ENCODE peak calls at places on chromosomes 5 and 9, in five cellular contexts. One of them, this sample, is unnamed.

GRCh38 chr5:122118356-122118948 is 10.9 kb upstream of the ZNF474 start:
- DNase-seq in NK-92 treated with Interleukin-12 subunit alpha and Interleukin-12 subunit beta, amount 100 ng/mL, for 24 hours: no peak
- DNase-seq in sigmoid colon: no peak
- DNase-seq in progenitor cell of endocrine pancreas: no peak
- DNase-seq in GM03348: no peak
- DNase-seq in this sample: no peak

GRCh38 chr5:27503813-27504212 is 465.4 kb upstream of the CDH9 start:
- DNase-seq in NK-92 treated with Interleukin-12 subunit alpha and Interleukin-12 subunit beta, amount 100 ng/mL, for 24 hours: no peak
- DNase-seq in sigmoid colon: no peak
- DNase-seq in progenitor cell of endocrine pancreas: no peak
- DNase-seq in GM03348: no peak
- DNase-seq in this sample: no peak

GRCh38 chr5:148687427-148687826 is 33.1 kb upstream of the HTR4 start:
- DNase-seq in sigmoid colon: no peak
- DNase-seq in GM03348: no peak
- DNase-seq in NK-92 treated with Interleukin-12 subunit alpha and Interleukin-12 subunit beta, amount 100 ng/mL, for 24 hours: peak; percentile 2
- DNase-seq in progenitor cell of endocrine pancreas: no peak
- DNase-seq in this sample: no peak

GRCh38 chr9:13351768-13352386 is 72.4 kb upstream of the MPDZ start:
- DNase-seq in sigmoid colon: no peak
- DNase-seq in progenitor cell of endocrine pancreas: no peak
- DNase-seq in GM03348: peak; percentile 60
- DNase-seq in NK-92 treated with Interleukin-12 subunit alpha and Interleukin-12 subunit beta, amount 100 ng/mL, for 24 hours: no peak
- DNase-seq in this sample: peak; percentile 18

GRCh38 chr5:92822183-92822582 is 758.8 kb downstream of the NR2F1-AS1 start:
- DNase-seq in GM03348: no peak
- DNase-seq in sigmoid colon: no peak
- DNase-seq in progenitor cell of endocrine pancreas: no peak
- DNase-seq in NK-92 treated with Interleukin-12 subunit alpha and Interleukin-12 subunit beta, amount 100 ng/mL, for 24 hours: no peak
- DNase-seq in this sample: no peak

GRCh38 chr5:61342066-61342465 is 10.0 kb downstream of the ZSWIM6 start:
- DNase-seq in sigmoid colon: no peak
- DNase-seq in GM03348: no peak
- DNase-seq in progenitor cell of endocrine pancreas: no peak
- DNase-seq in NK-92 treated with Interleukin-12 subunit alpha and Interleukin-12 subunit beta, amount 100 ng/mL, for 24 hours: no peak
- DNase-seq in this sample: peak; percentile 51

GRCh38 chr9:89497181-89497963 is 541 bp downstream of the SEMA4D start:
- DNase-seq in GM03348: no peak
- DNase-seq in sigmoid colon: no peak
- DNase-seq in progenitor cell of endocrine pancreas: no peak
- DNase-seq in NK-92 treated with Interleukin-12 subunit alpha and Interleukin-12 subunit beta, amount 100 ng/mL, for 24 hours: peak; percentile 47
- DNase-seq in this sample: no peak

GRCh38 chr9:70639853-70640814 is 225.7 kb upstream of the KLF9 start:
- DNase-seq in GM03348: peak; percentile 64
- DNase-seq in progenitor cell of endocrine pancreas: no peak
- DNase-seq in NK-92 treated with Interleukin-12 subunit alpha and Interleukin-12 subunit beta, amount 100 ng/mL, for 24 hours: no peak
- DNase-seq in sigmoid colon: no peak
- DNase-seq in this sample: peak; percentile 29

GRCh38 chr5:126220725-126221124 is 202.5 kb upstream of the GRAMD2B start:
- DNase-seq in GM03348: no peak
- DNase-seq in NK-92 treated with Interleukin-12 subunit alpha and Interleukin-12 subunit beta, amount 100 ng/mL, for 24 hours: no peak
- DNase-seq in sigmoid colon: no peak
- DNase-seq in progenitor cell of endocrine pancreas: no peak
- DNase-seq in this sample: no peak

GRCh38 chr9:132201139-132201538 is 39.3 kb downstream of the NTNG2 start:
- DNase-seq in progenitor cell of endocrine pancreas: no peak
- DNase-seq in NK-92 treated with Interleukin-12 subunit alpha and Interleukin-12 subunit beta, amount 100 ng/mL, for 24 hours: no peak
- DNase-seq in sigmoid colon: no peak
- DNase-seq in GM03348: no peak
- DNase-seq in this sample: no peak

GRCh38 chr5:146544232-146544631 is 28.2 kb upstream of the GPR151 start:
- DNase-seq in NK-92 treated with Interleukin-12 subunit alpha and Interleukin-12 subunit beta, amount 100 ng/mL, for 24 hours: no peak
- DNase-seq in GM03348: no peak
- DNase-seq in progenitor cell of endocrine pancreas: no peak
- DNase-seq in sigmoid colon: no peak
- DNase-seq in this sample: no peak

GRCh38 chr9:13651526-13651925 is 372.0 kb upstream of the MPDZ start:
- DNase-seq in sigmoid colon: no peak
- DNase-seq in NK-92 treated with Interleukin-12 subunit alpha and Interleukin-12 subunit beta, amount 100 ng/mL, for 24 hours: no peak
- DNase-seq in GM03348: no peak
- DNase-seq in progenitor cell of endocrine pancreas: no peak
- DNase-seq in this sample: no peak

GRCh38 chr5:2207966-2208544 is 325.3 kb upstream of the IRX4 start:
- DNase-seq in progenitor cell of endocrine pancreas: peak; percentile 44
- DNase-seq in GM03348: no peak
- DNase-seq in NK-92 treated with Interleukin-12 subunit alpha and Interleukin-12 subunit beta, amount 100 ng/mL, for 24 hours: no peak
- DNase-seq in sigmoid colon: no peak
- DNase-seq in this sample: no peak

GRCh38 chr5:94432499-94432898 is 185.9 kb downstream of the KIAA0825 start:
- DNase-seq in progenitor cell of endocrine pancreas: no peak
- DNase-seq in NK-92 treated with Interleukin-12 subunit alpha and Interleukin-12 subunit beta, amount 100 ng/mL, for 24 hours: no peak
- DNase-seq in GM03348: peak; percentile 10
- DNase-seq in sigmoid colon: no peak
- DNase-seq in this sample: no peak

GRCh38 chr5:43648499-43649124 is 45.6 kb downstream of the NNT start:
- DNase-seq in NK-92 treated with Interleukin-12 subunit alpha and Interleukin-12 subunit beta, amount 100 ng/mL, for 24 hours: no peak
- DNase-seq in sigmoid colon: no peak
- DNase-seq in progenitor cell of endocrine pancreas: no peak
- DNase-seq in GM03348: peak; percentile 51
- DNase-seq in this sample: no peak

GRCh38 chr5:169701910-169702451 is 64.9 kb downstream of the DOCK2 start:
- DNase-seq in progenitor cell of endocrine pancreas: no peak
- DNase-seq in NK-92 treated with Interleukin-12 subunit alpha and Interleukin-12 subunit beta, amount 100 ng/mL, for 24 hours: no peak
- DNase-seq in sigmoid colon: no peak
- DNase-seq in GM03348: peak; percentile 64
- DNase-seq in this sample: peak; percentile 44

GRCh38 chr5:153088538-153088937 is 401.9 kb upstream of the GRIA1 start:
- DNase-seq in GM03348: no peak
- DNase-seq in NK-92 treated with Interleukin-12 subunit alpha and Interleukin-12 subunit beta, amount 100 ng/mL, for 24 hours: no peak
- DNase-seq in progenitor cell of endocrine pancreas: no peak
- DNase-seq in sigmoid colon: no peak
- DNase-seq in this sample: no peak

GRCh38 chr5:119315516-119315949 is 40.3 kb upstream of the TNFAIP8 start:
- DNase-seq in progenitor cell of endocrine pancreas: no peak
- DNase-seq in sigmoid colon: no peak
- DNase-seq in GM03348: peak; percentile 58
- DNase-seq in NK-92 treated with Interleukin-12 subunit alpha and Interleukin-12 subunit beta, amount 100 ng/mL, for 24 hours: peak; percentile 34
- DNase-seq in this sample: peak; percentile 57

GRCh38 chr9:73230257-73230656 is 78.6 kb downstream of the ANXA1 start:
- DNase-seq in progenitor cell of endocrine pancreas: no peak
- DNase-seq in GM03348: no peak
- DNase-seq in NK-92 treated with Interleukin-12 subunit alpha and Interleukin-12 subunit beta, amount 100 ng/mL, for 24 hours: no peak
- DNase-seq in sigmoid colon: no peak
- DNase-seq in this sample: no peak

This sample was measured in SJSA1.